ENCODE peak calls at places on chromosomes 4 and X, in nine cellular contexts. Q is AG10803, Y is PC-3, U is psoas muscle, G is astrocyte of the spinal cord, Z is A549, J is mammary epithelial cell, T is bronchial epithelial cell, I is hepatocyte. C is an unnamed sample.

GRCh38 chr4:150145090-150145949 is 67.1 kb downstream of the DCLK2 start:
- DNase-seq in Y (peak; percentile 37), G (peak; percentile 25), Z (peak; percentile 34), U (no peak), T (no peak), I (no peak), Q (peak; percentile 26), J (no peak), C (no peak)

GRCh38 chr4:15894923-15895411 is 43.6 kb downstream of the FGFBP1 start:
- DNase-seq in I (no peak), Q (peak; percentile 5), T (peak; percentile 92), Z (peak; percentile 33), G (no peak), U (no peak), J (peak; percentile 76), Y (peak; percentile 33), C (peak; percentile 40)

GRCh38 chrX:16416588-16416987 is 233.4 kb upstream of the S100G start:
- DNase-seq in J (no peak), Y (no peak), T (no peak), U (no peak), I (no peak), Z (no peak), Q (no peak), G (no peak), C (no peak)

GRCh38 chrX:149910178-149910695 is 19.1 kb upstream of the HSFX4 start:
- DNase-seq in J (no peak), U (peak; percentile 24), T (no peak), Y (no peak), I (no peak), Z (no peak), Q (no peak), G (no peak), C (no peak)

GRCh38 chr4:7021930-7022658 is 21.1 kb upstream of the TADA2B start:
- DNase-seq in G (peak; percentile 58), J (peak; percentile 69), T (peak; percentile 64), Q (peak; percentile 94), Y (peak; percentile 91), U (peak; percentile 9), I (peak; percentile 42), Z (peak; percentile 78), C (peak; percentile 8)

GRCh38 chr4:73908965-73909364 is 39.8 kb downstream of the CXCL1 start:
- DNase-seq in T (no peak), Q (no peak), Z (no peak), I (no peak), J (no peak), Y (no peak), G (no peak), U (no peak), C (no peak)

GRCh38 chr4:40149960-40150385 is 46.9 kb upstream of the RHOH start:
- DNase-seq in G (peak; percentile 77), Z (peak; percentile 83), I (peak; percentile 79), T (peak; percentile 71), U (no peak), Q (peak; percentile 65), Y (peak; percentile 86), J (peak; percentile 72), C (peak; percentile 50)

GRCh38 chrX:143581260-143581659 is 54.6 kb downstream of the SLITRK4 start:
- DNase-seq in J (no peak), Q (no peak), Z (no peak), Y (no peak), U (no peak), G (no peak), I (no peak), T (no peak), C (no peak)

GRCh38 chr4:82201303-82201702 is 172.5 kb downstream of the HNRNPD start:
- DNase-seq in Q (peak; percentile 8), T (peak; percentile 39), I (no peak), G (peak; percentile 29), Y (peak; percentile 1), Z (no peak), J (peak; percentile 70), U (no peak), C (peak; percentile 16)

GRCh38 chr4:163448541-163449203 is 24.9 kb downstream of the TKTL2 start:
- DNase-seq in Z (no peak), G (peak; percentile 39), T (peak; percentile 81), Y (peak; percentile 84), Q (peak; percentile 1), I (no peak), U (no peak), J (peak; percentile 66), C (peak; percentile 5)

GRCh38 chr4:123587983-123588494 is 191.4 kb downstream of the SPRY1 start:
- DNase-seq in Q (peak; percentile 79), T (peak; percentile 81), U (peak; percentile 63), Y (peak; percentile 94), Z (peak; percentile 93), J (peak; percentile 94), G (peak; percentile 63), I (peak; percentile 79), C (no peak)

GRCh38 chr4:74189331-74190043 is 31.6 kb downstream of the MTHFD2L start:
- DNase-seq in I (peak; percentile 78), Q (peak; percentile 55), Z (peak; percentile 69), G (peak; percentile 56), Y (peak; percentile 79), J (peak; percentile 44), T (peak; percentile 71), U (no peak), C (peak; percentile 51)

GRCh38 chrX:53583571-53583970 is 102.9 kb downstream of the HUWE1 start:
- DNase-seq in I (no peak), Y (no peak), T (no peak), Z (no peak), G (no peak), Q (no peak), U (no peak), J (no peak), C (no peak)

GRCh38 chr4:186400676-186401075 is 134.7 kb downstream of the F11 start:
- DNase-seq in I (no peak), Z (no peak), J (peak; percentile 13), T (peak; percentile 35), U (no peak), Y (no peak), G (peak; percentile 9), Q (no peak), C (no peak)

GRCh38 chrX:50183891-50184290 is 16.9 kb downstream of the AKAP4 start:
- DNase-seq in Y (no peak), I (no peak), G (no peak), Z (no peak), Q (no peak), T (no peak), U (no peak), J (no peak), C (no peak)

GRCh38 chrX:50188859-50189258 is 11.9 kb downstream of the AKAP4 start:
- DNase-seq in Z (no peak), T (no peak), I (no peak), Q (no peak), J (no peak), G (no peak), U (no peak), Y (no peak), C (no peak)
- TF ChIP-seq CTCF in Z (no peak), T (no peak), I (no peak), Q (no peak), J (no peak), G (no peak), U (no peak), Y (no peak), C (no peak)

DNA sequence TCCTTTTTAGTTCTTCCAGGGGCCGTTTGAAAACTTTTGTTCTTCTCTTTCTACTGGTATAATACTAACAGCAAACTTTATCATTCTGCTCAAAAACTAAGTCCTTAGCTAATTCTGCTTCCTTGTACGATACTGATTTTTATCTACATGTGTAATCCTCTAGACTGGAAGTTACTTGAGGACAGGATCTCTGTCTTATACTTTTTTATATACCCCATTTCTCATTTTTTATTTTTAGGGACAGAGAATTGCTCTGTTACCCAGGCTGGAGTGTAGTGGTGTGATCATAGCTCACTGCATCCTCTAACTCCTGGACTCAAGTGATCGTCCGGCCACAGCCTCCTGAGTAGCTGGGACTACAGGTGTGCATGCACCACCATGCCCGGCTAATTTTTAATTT is 2.2 kb downstream of the COX7B start:
- DNase-seq in J (no peak), G (no peak), Z (no peak), Y (no peak), Q (no peak), T (no peak), U (no peak), I (no peak), C (no peak)
- H3K4me3 ChIP-seq in J (no peak overlapping the region), G (no peak overlapping the region), Z (no peak overlapping the region), Y (peak overlapping the region; percentile 99), Q (no peak overlapping the region), T (no peak overlapping the region), U (peak overlapping the region; percentile 72), I (no peak overlapping the region), C (no peak overlapping the region)

DNA sequence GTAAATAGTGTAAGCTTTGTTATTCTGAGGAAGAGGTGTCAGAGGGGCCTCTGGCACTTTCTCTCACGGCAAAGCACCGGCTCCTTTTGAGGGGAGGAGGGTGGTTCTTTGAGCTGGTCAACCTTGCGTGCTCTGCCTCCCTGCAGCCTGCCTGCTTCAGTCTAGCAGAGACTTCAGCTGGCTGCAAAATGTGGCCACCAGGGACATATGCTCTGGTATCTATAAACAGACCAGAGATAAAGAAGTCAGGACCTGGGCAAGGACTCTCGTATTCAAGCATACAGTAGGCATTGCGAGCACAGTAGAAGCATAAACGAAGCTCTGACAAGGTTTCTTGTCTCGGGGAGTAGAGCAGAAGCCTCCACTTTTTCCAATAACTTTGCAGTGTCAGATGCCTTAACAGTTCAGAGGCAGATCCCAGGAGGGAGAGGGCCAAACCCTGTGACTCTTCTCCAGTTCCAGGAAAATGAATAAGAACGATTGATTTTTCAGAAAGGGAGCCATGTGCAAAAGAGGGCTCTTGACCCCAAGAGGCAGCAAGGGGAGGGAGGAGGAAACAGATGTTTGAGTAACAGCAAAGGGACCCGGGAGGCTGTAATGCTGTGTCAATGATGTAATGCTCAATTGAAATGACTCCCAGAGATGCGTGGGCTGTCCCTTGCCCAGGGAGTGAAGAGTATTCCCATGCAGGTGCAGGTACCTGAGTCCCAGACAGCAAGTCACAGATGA is 57.9 kb upstream of the TEX13D start:
- DNase-seq in Q (no peak), T (no peak), J (no peak), I (no peak), U (no peak), Z (no peak), Y (no peak), G (no peak), C (no peak)
- TF ChIP-seq CTCF in Q (no peak), T (no peak), J (no peak), I (no peak), U (no peak), Z (no peak), Y (no peak), G (no peak), C (no peak)

GRCh38 chr4:142353149-142353738 is 492.9 kb downstream of the INPP4B start:
- DNase-seq in I (peak; percentile 84), U (no peak), J (peak; percentile 59), G (peak; percentile 82), Z (peak; percentile 61), Y (peak; percentile 88), T (peak; percentile 67), Q (peak; percentile 85), C (peak; percentile 72)

GRCh38 chr4:142354041-142354440 is 492.1 kb downstream of the INPP4B start:
- DNase-seq in J (no peak), U (no peak), Z (no peak), Y (peak; percentile 51), G (no peak), T (no peak), I (no peak), Q (no peak), C (no peak)

GRCh38 chr4:142351958-142352357 is 494.1 kb downstream of the INPP4B start:
- DNase-seq in U (no peak), Y (no peak), T (no peak), Z (no peak), I (no peak), G (no peak), Q (no peak), J (no peak), C (no peak)

GRCh38 chr4:142350886-142351285 is 495.2 kb downstream of the INPP4B start:
- DNase-seq in Y (peak; percentile 67), G (peak; percentile 39), T (no peak), Z (peak; percentile 25), Q (peak; percentile 67), J (no peak), I (peak; percentile 20), U (no peak), C (no peak)

GRCh38 chr4:142352682-142353081 is 493.4 kb downstream of the INPP4B start:
- DNase-seq in Z (no peak), Y (no peak), Q (no peak), G (no peak), U (no peak), T (no peak), J (no peak), I (no peak), C (no peak)
- H3K4me3 ChIP-seq in Z (no peak overlapping the region), Y (no peak overlapping the region), Q (no peak overlapping the region), G (no peak overlapping the region), U (peak overlapping the region; percentile 37), T (no peak overlapping the region), J (no peak overlapping the region), I (no peak overlapping the region), C (no peak overlapping the region)